ENCODE peak calls at places on chromosomes 7 and 10, in four cellular contexts. O is endothelial cell of umbilical vein, F is HCT116, H is neural progenitor cell. E is an unnamed sample.

GRCh38 chr7:30613366-30614325 is 19.0 kb downstream of the GARS1 start:
- DNase-seq in H (no peak), O (peak; percentile 47), F (no peak), E (no peak)

GRCh38 chr10:5528989-5529701 is 4.4 kb downstream of the CALML3 start:
- DNase-seq in F (no peak), H (no peak), O (no peak), E (no peak)

GRCh38 chr10:22612316-22612715 is 102.1 kb downstream of the PIP4K2A start:
- DNase-seq in H (no peak), O (no peak), F (no peak), E (no peak)

GRCh38 chr10:13740416-13740815 is 153.7 kb downstream of the PRPF18 start:
- DNase-seq in O (peak; percentile 40), H (no peak), F (no peak), E (no peak)

GRCh38 chr10:7505196-7505595 is 94.4 kb upstream of the SFMBT2 start:
- DNase-seq in F (no peak), H (no peak), O (no peak), E (no peak)

GRCh38 chr10:12445701-12446334 is 96.5 kb downstream of the CAMK1D start:
- DNase-seq in H (no peak), F (no peak), O (peak; percentile 40), E (no peak)

GRCh38 chr7:12642539-12642938 is 44.9 kb upstream of the ARL4A start:
- DNase-seq in F (no peak), O (no peak), H (no peak), E (no peak)

GRCh38 chr10:29798876-29799690 is 164.3 kb upstream of the SVIL start:
- DNase-seq in O (peak; percentile 88), F (no peak), H (no peak), E (no peak)

GRCh38 chr10:128489324-128490247 is 363.4 kb upstream of the MKI67 start:
- DNase-seq in H (no peak), O (no peak), F (no peak), E (no peak)

GRCh38 chr7:85714182-85714581 is 527.3 kb upstream of the SEMA3D start:
- DNase-seq in H (no peak), F (no peak), O (no peak), E (no peak)

GRCh38 chr7:82441916-82442478 is 1.6 kb downstream of the CACNA2D1 start:
- DNase-seq in O (peak; percentile 53), H (peak; percentile 44), F (no peak), E (no peak)

GRCh38 chr10:22603581-22603980 is 110.8 kb downstream of the PIP4K2A start:
- DNase-seq in O (no peak), F (no peak), H (no peak), E (no peak)

GRCh38 chr7:158025651-158026600 is 561.7 kb downstream of the PTPRN2 start:
- DNase-seq in H (peak; percentile 56), O (no peak), F (no peak), E (no peak)

GRCh38 chr7:158026636-158027265 is 560.9 kb downstream of the PTPRN2 start:
- DNase-seq in O (no peak), H (no peak), F (no peak), E (no peak)

GRCh38 chr7:158028971-158029370 is 558.7 kb downstream of the PTPRN2 start:
- DNase-seq in H (no peak), O (no peak), F (no peak), E (no peak)

GRCh38 chr7:158028290-158028941 is 559.2 kb downstream of the PTPRN2 start:
- DNase-seq in O (no peak), H (no peak), F (no peak), E (peak; percentile 60)

GRCh38 chr7:158027646-158028045 is 560.0 kb downstream of the PTPRN2 start:
- DNase-seq in H (no peak), O (no peak), F (no peak), E (no peak)
- H3K4me2 ChIP-seq in H (no peak overlapping the region), O (no peak overlapping the region), F (no peak overlapping the region), E (no peak overlapping the region)

GRCh38 chr10:9645404-9645803 is 1372.3 kb upstream of the CELF2 start:
- DNase-seq in F (no peak), H (no peak), O (no peak), E (no peak)
- H3K9me3 ChIP-seq in F (peaks cover 20% of the 10 kb centered on the region), H (peaks cover 6% of the 10 kb centered on the region), O (no peaks in the 10 kb centered on the region), E (no peaks in the 10 kb centered on the region)

GRCh38 chr10:50358411-50358810 is 107.1 kb upstream of the ASAH2 start:
- DNase-seq in F (no peak), H (no peak), O (no peak), E (no peak)

GRCh38 chr10:50360486-50360885 is 109.2 kb upstream of the ASAH2 start:
- DNase-seq in O (no peak), F (no peak), H (no peak), E (no peak)

GRCh38 chr10:50361946-50362345 is 110.6 kb upstream of the ASAH2 start:
- DNase-seq in H (no peak), F (no peak), O (no peak), E (no peak)

GRCh38 chr10:50358925-50359687 is 107.8 kb upstream of the ASAH2 start:
- DNase-seq in F (no peak), O (no peak), H (no peak), E (no peak)

GRCh38 chr10:50360077-50360476 is 108.8 kb upstream of the ASAH2 start:
- DNase-seq in H (no peak), O (no peak), F (no peak), E (no peak)
- H3K4me2 ChIP-seq in H (no peak overlapping the region), O (no peak overlapping the region), F (no peak overlapping the region), E (no peak overlapping the region)

GRCh38 chr7:14048889-14049288 is 59.4 kb upstream of the ETV1 start:
- DNase-seq in F (no peak), O (peak; percentile 1), H (no peak), E (no peak)
- H3K9me3 ChIP-seq in F (no peaks in the 10 kb centered on the region), O (no peaks in the 10 kb centered on the region), H (no peaks in the 10 kb centered on the region), E (no peaks in the 10 kb centered on the region)

E was measured in hepatocyte.